ENCODE peak calls at places on chromosomes 11 and 22, in eight cellular contexts. S is uterus; E is heart right ventricle; N is psoas muscle; K is ovary; Y is neuronal stem cell; T is CD4-positive, CD25-positive, alpha-beta regulatory T cell; V is CD8-positive, alpha-beta memory T cell. X is an unnamed sample. For H3K9me3, the result is how much of the 10 kb centered on the place peaks cover.

GRCh38 chr22:27714076-27714475 is 87.5 kb downstream of the MN1 start:
- DNase-seq in T (no peak), E (no peak), S (no peak), N (no peak), K (no peak), Y (no peak), V (no peak), X (no peak)

GRCh38 chr22:37088108-37088605 is 21.4 kb downstream of the TMPRSS6 start:
- DNase-seq in S (no peak), N (no peak), K (no peak), V (no peak), Y (no peak), E (no peak), T (no peak), X (no peak)

GRCh38 chr22:20616451-20617043 is 109.1 kb downstream of the MED15 start:
- DNase-seq in Y (no peak), T (no peak), V (no peak), K (no peak), N (no peak), S (no peak), E (no peak), X (no peak)

GRCh38 chr11:70851907-70852306 is 400.5 kb downstream of the SHANK2 start:
- DNase-seq in S (no peak), V (no peak), T (no peak), E (no peak), N (no peak), Y (no peak), K (no peak), X (no peak)

GRCh38 chr22:17648564-17648963 is 10.0 kb downstream of the BCL2L13 start:
- DNase-seq in N (no peak), E (no peak), T (no peak), K (no peak), Y (no peak), V (no peak), S (no peak), X (no peak)

GRCh38 chr22:17443413-17444203 is 74.3 kb downstream of the CECR2 start:
- DNase-seq in E (no peak), Y (no peak), V (no peak), K (no peak), S (no peak), N (peak), T (no peak), X (no peak)

GRCh38 chr22:23696326-23696851 is 5.6 kb downstream of the RGL4 start:
- DNase-seq in E (no peak), T (peak), N (peak), K (peak), V (peak), Y (no peak), S (no peak), X (peak)

GRCh38 chr22:50522208-50522805 is 3.1 kb downstream of the SCO2 start:
- DNase-seq in N (no peak), T (no peak), E (no peak), Y (no peak), K (no peak), S (no peak), V (no peak), X (no peak)

GRCh38 chr22:22408731-22409696 is 99.5 kb downstream of the ZNF280B start:
- DNase-seq in S (no peak), K (no peak), E (no peak), Y (peak), T (no peak), V (no peak), N (no peak), X (no peak)

GRCh38 chr22:48940988-48941902 is 886.4 kb downstream of the BRD1 start:
- DNase-seq in S (no peak), V (no peak), N (no peak), T (no peak), E (no peak), Y (no peak), K (no peak), X (no peak)

GRCh38 chr11:64675417-64676252 is 47.4 kb downstream of the NRXN2 start:
- DNase-seq in N (peak), V (no peak), Y (no peak), K (no peak), T (no peak), S (peak), E (peak), X (no peak)

GRCh38 chr11:113649311-113649710 is 56.8 kb downstream of the TMPRSS5 start:
- DNase-seq in K (no peak), T (no peak), V (no peak), E (no peak), N (no peak), Y (no peak), S (no peak), X (no peak)

GRCh38 chr11:8047382-8047781 is 33.6 kb upstream of the TUB start:
- DNase-seq in Y (no peak), T (no peak), E (no peak), V (no peak), N (no peak), S (no peak), K (peak), X (no peak)

GRCh38 chr11:60314607-60315321 is 12.3 kb upstream of the MS4A6E start:
- DNase-seq in Y (no peak), V (no peak), N (no peak), S (no peak), E (no peak), K (no peak), T (no peak), X (no peak)

GRCh38 chr11:59802639-59803176 is 7.9 kb downstream of the MRPL16 start:
- DNase-seq in S (peak), Y (peak), E (peak), V (peak), K (no peak), N (no peak), T (peak), X (peak)

GRCh38 chr11:100573911-100574513 is 113.1 kb upstream of the ARHGAP42 start:
- DNase-seq in N (no peak), Y (no peak), K (no peak), T (no peak), E (no peak), V (no peak), S (no peak), X (no peak)

GRCh38 chr11:64244966-64245365 is 1.8 kb downstream of the PPP1R14B start:
- DNase-seq in Y (no peak), N (no peak), V (no peak), E (no peak), T (no peak), K (no peak), S (no peak), X (no peak)

GRCh38 chr11:64687204-64687603 is 35.8 kb downstream of the NRXN2 start:
- DNase-seq in S (no peak), Y (no peak), N (peak), T (no peak), K (no peak), E (peak), V (no peak), X (no peak)

GRCh38 chr11:76788661-76789442 is 5.7 kb downstream of the TSKU start:
- DNase-seq in Y (no peak), E (no peak), S (peak), V (peak), K (peak), T (no peak), N (no peak), X (no peak)

GRCh38 chr11:111691731-111692130 is 74.5 kb downstream of the PPP2R1B start:
- DNase-seq in T (no peak), S (no peak), N (no peak), E (no peak), K (no peak), Y (no peak), V (no peak), X (no peak)

GRCh38 chr22:49627217-49628181 is 200.2 kb downstream of the BRD1 start:
- DNase-seq in V (no peak), N (peak), S (no peak), K (no peak), T (no peak), E (no peak), Y (peak), X (no peak)

GRCh38 chr11:133797542-133797941 is 47.8 kb downstream of the SPATA19 start:
- DNase-seq in E (no peak), Y (no peak), N (no peak), S (no peak), T (no peak), V (no peak), K (no peak), X (no peak)

GRCh38 chr22:43994416-43994815 is 29.7 kb upstream of the PARVB start:
- DNase-seq in N (no peak), V (no peak), E (no peak), S (no peak), K (no peak), Y (no peak), T (no peak), X (no peak)

GRCh38 chr22:22351366-22351765 is 106.8 kb downstream of the VPREB1 start:
- DNase-seq in T (no peak), K (no peak), V (no peak), Y (no peak), N (no peak), S (no peak), E (no peak), X (no peak)

GRCh38 chr22:47610281-47610680 is 847.8 kb downstream of the TBC1D22A start:
- DNase-seq in E (no peak), V (no peak), Y (no peak), T (no peak), N (peak), K (no peak), S (no peak), X (no peak)

GRCh38 chr11:77126861-77127673 is 979 bp upstream of the MYO7A start:
- DNase-seq in S (peak), Y (peak), T (peak), E (peak), N (peak), V (peak), K (peak), X (peak)

GRCh38 chr11:128501576-128502549 is 85.5 kb downstream of the ETS1 start:
- DNase-seq in V (no peak), N (no peak), S (no peak), E (peak), Y (no peak), T (no peak), K (no peak), X (no peak)

GRCh38 chr11:44243633-44244343 is 66.2 kb downstream of the ALX4 start:
- DNase-seq in V (no peak), T (no peak), S (no peak), E (no peak), K (no peak), N (no peak), Y (peak), X (no peak)

GRCh38 chr11:45045692-45046471 is 95.2 kb upstream of the TP53I11 start:
- DNase-seq in S (peak), E (peak), N (peak), Y (no peak), K (no peak), T (no peak), V (no peak), X (no peak)

GRCh38 chr11:55854704-55855103 is 16.2 kb downstream of the OR5D16 start:
- DNase-seq in N (no peak), Y (no peak), T (no peak), E (no peak), V (no peak), S (no peak), K (no peak), X (no peak)
- H3K9me3 ChIP-seq in N (under half), Y (under half), T (under half), E (under half), V (under half), S (under half), K (under half), X (under half)

DNA sequence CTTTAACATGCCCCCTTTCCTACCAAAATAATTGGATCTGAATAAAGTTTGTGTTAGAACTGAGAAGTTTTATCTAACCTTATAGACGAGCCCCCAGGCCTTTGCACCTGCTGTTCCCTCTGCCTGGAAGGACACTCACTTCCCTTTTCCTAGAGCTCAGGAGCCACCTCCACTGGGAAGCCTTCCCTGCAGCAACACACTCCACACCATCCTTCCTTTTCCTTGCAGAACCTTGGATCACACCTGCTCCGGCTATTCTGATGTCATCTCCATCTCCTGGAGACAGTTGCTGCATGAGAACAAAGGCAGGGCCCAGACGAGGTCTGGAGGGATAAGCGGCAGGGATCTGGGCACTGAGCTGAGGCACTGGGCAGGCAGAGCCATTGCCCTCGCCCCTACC is 22.6 kb upstream of the MYOD1 start:
- DNase-seq in K (no peak), V (no peak), N (no peak), S (no peak), T (no peak), E (no peak), Y (no peak), X (no peak)
- H3K27ac ChIP-seq in K (no peak), V (no peak), N (peak), S (no peak), T (no peak), E (no peak), Y (no peak), X (no peak)

GRCh38 chr11:73592640-73593039 is 5.3 kb downstream of the FAM168A start:
- DNase-seq in Y (no peak), T (no peak), N (no peak), V (no peak), K (no peak), E (no peak), S (no peak), X (no peak)
- H3K9me3 ChIP-seq in Y (under half), T (under half), N (under half), V (under half), K (under half), E (under half), S (under half), X (under half)

GRCh38 chr22:45051946-45052345 is 42.1 kb upstream of the PHF21B start:
- DNase-seq in K (no peak), S (no peak), N (peak), Y (no peak), E (no peak), V (no peak), T (no peak), X (no peak)
- H3K27ac ChIP-seq in K (no peak), S (no peak), N (no peak), Y (no peak), E (no peak), V (no peak), T (no peak), X (no peak)

GRCh38 chr11:97938789-97939188 is 1082.0 kb upstream of the CNTN5 start:
- DNase-seq in N (no peak), S (no peak), K (no peak), T (no peak), V (no peak), Y (no peak), E (no peak), X (no peak)
- H3K9me3 ChIP-seq in N (under half), S (under half), K (under half), T (under half), V (under half), Y (under half), E (under half), X (under half)

GRCh38 chr22:31139866-31140716 is at the start of gene PLA2G3:
- DNase-seq in Y (peak), S (no peak), T (no peak), E (no peak), N (peak), K (no peak), V (no peak), X (no peak)
- H3K27ac ChIP-seq in Y (peak), S (no peak), T (no peak), E (no peak), N (no peak), K (no peak), V (no peak), X (no peak)

X was measured in effector memory CD4-positive, alpha-beta T cell.